ENCODE peak calls at places on chromosomes 16 and 17, in ten cellular contexts. E is midbrain; W is chondrocyte; L is stimulated activated CD4-positive, alpha-beta T cell treated with anti-CD3 and anti-CD28 coated beads, Interleukin-2, amount 100 ng/mL, for 24 hours; K is activated CD4-positive, alpha-beta T cell treated with anti-CD3 and anti-CD28 coated beads for 48 hours; Z is NCI-H1092; J is HCEC 1CT; N is AG09319; X is NCI-H1930; G is DMS 273 treated with DMSO at 0.1 percent for 48 hours. M is an unnamed sample.

GRCh38 chr17:57984936-57985674 is 2.9 kb downstream of the VEZF1 start:
- DNase-seq in E (no peak), W (no peak), L (no peak), K (no peak), Z (no peak), J (no peak), N (no peak), X (no peak), G (no peak), M (no peak)

GRCh38 chr17:82297280-82297803 is 20.1 kb downstream of the CD7 start:
- DNase-seq in E (no peak), W (no peak), L (peak), K (peak), Z (no peak), J (peak), N (no peak), X (no peak), G (no peak), M (peak)

GRCh38 chr16:75593825-75594820 is 27.9 kb downstream of the GABARAPL2 start:
- DNase-seq in E (no peak), W (no peak), L (no peak), K (peak), Z (peak), J (peak), N (peak), X (no peak), G (peak), M (no peak)

GRCh38 chr17:77385750-77386501 is 245.2 kb downstream of the SEC14L1 start:
- DNase-seq in E (no peak), W (no peak), L (no peak), K (no peak), Z (no peak), J (no peak), N (no peak), X (no peak), G (no peak), M (no peak)

GRCh38 chr16:82011199-82011641 is at the start of gene SDR42E1:
- DNase-seq in E (no peak), W (no peak), L (peak), K (peak), Z (peak), J (no peak), N (no peak), X (peak), G (no peak), M (no peak)

GRCh38 chr16:2095918-2096582 is 39.6 kb downstream of the PKD1 start:
- DNase-seq in E (no peak), W (no peak), L (no peak), K (no peak), Z (no peak), J (no peak), N (no peak), X (no peak), G (no peak), M (no peak)

GRCh38 chr17:68054296-68054900 is 18.9 kb downstream of the KPNA2 start:
- DNase-seq in E (peak), W (no peak), L (no peak), K (no peak), Z (no peak), J (peak), N (no peak), X (no peak), G (no peak), M (no peak)

GRCh38 chr17:70658840-70659239 is 489.5 kb downstream of the KCNJ2 start:
- DNase-seq in E (no peak), W (no peak), L (no peak), K (no peak), Z (no peak), J (no peak), N (no peak), X (no peak), G (no peak), M (no peak)

GRCh38 chr17:41957058-41957868 is 9.3 kb upstream of the CNP start:
- DNase-seq in E (no peak), W (no peak), L (no peak), K (no peak), Z (no peak), J (peak), N (no peak), X (no peak), G (no peak), M (no peak)

GRCh38 chr16:23252310-23252709 is 49.8 kb upstream of the SCNN1B start:
- DNase-seq in E (no peak), W (no peak), L (no peak), K (peak), Z (no peak), J (no peak), N (no peak), X (no peak), G (no peak), M (no peak)

GRCh38 chr17:63069245-63069644 is 103.2 kb downstream of the TANC2 start:
- DNase-seq in E (no peak), W (no peak), L (no peak), K (no peak), Z (no peak), J (no peak), N (no peak), X (no peak), G (no peak), M (no peak)

GRCh38 chr17:55674107-55674506 is 48.6 kb downstream of the TMEM100 start:
- DNase-seq in E (no peak), W (no peak), L (no peak), K (no peak), Z (no peak), J (peak), N (no peak), X (no peak), G (no peak), M (no peak)

GRCh38 chr16:28826141-28826540 is 3.3 kb downstream of the ATXN2L start:
- DNase-seq in E (no peak), W (no peak), L (no peak), K (no peak), Z (no peak), J (peak), N (no peak), X (no peak), G (no peak), M (no peak)

GRCh38 chr16:51355195-51355594 is 204.1 kb upstream of the SALL1 start:
- DNase-seq in E (no peak), W (no peak), L (no peak), K (no peak), Z (peak), J (no peak), N (no peak), X (no peak), G (no peak), M (no peak)

GRCh38 chr17:31155208-31155810 is 60.5 kb downstream of the NF1 start:
- DNase-seq in E (no peak), W (no peak), L (no peak), K (no peak), Z (no peak), J (peak), N (no peak), X (no peak), G (no peak), M (no peak)

GRCh38 chr16:8956265-8957060 is 7.2 kb downstream of the USP7 start:
- DNase-seq in E (no peak), W (peak), L (no peak), K (no peak), Z (no peak), J (no peak), N (no peak), X (no peak), G (no peak), M (no peak)

GRCh38 chr16:1105888-1106620 is 10.0 kb upstream of the C1QTNF8 start:
- DNase-seq in E (peak), W (no peak), L (peak), K (peak), Z (peak), J (peak), N (peak), X (peak), G (no peak), M (no peak)

GRCh38 chr16:8583199-8583598 is 7.1 kb downstream of the TMEM114 start:
- DNase-seq in E (no peak), W (no peak), L (no peak), K (no peak), Z (no peak), J (peak), N (no peak), X (no peak), G (no peak), M (no peak)

GRCh38 chr17:15307686-15308085 is 33.7 kb downstream of the TEKT3 start:
- DNase-seq in E (no peak), W (no peak), L (no peak), K (no peak), Z (no peak), J (no peak), N (no peak), X (no peak), G (no peak), M (no peak)

GRCh38 chr17:17151962-17152361 is 54.2 kb downstream of the PLD6 start:
- DNase-seq in E (peak), W (no peak), L (no peak), K (peak), Z (no peak), J (peak), N (peak), X (no peak), G (no peak), M (peak)

GRCh38 chr16:79437764-79438728 is 162.5 kb downstream of the MAF start:
- DNase-seq in E (peak), W (no peak), L (no peak), K (no peak), Z (no peak), J (no peak), N (no peak), X (no peak), G (no peak), M (no peak)

GRCh38 chr17:43721537-43722268 is 36.9 kb downstream of the SOST start:
- DNase-seq in E (no peak), W (no peak), L (no peak), K (no peak), Z (no peak), J (no peak), N (no peak), X (no peak), G (no peak), M (no peak)

GRCh38 chr16:65908568-65908967 is 457.9 kb upstream of the CDH5 start:
- DNase-seq in E (peak), W (no peak), L (no peak), K (no peak), Z (no peak), J (no peak), N (no peak), X (no peak), G (no peak), M (peak)

GRCh38 chr17:44919885-44920564 is 4.7 kb upstream of the GFAP start:
- DNase-seq in E (peak), W (peak), L (peak), K (peak), Z (peak), J (peak), N (peak), X (peak), G (peak), M (no peak)

GRCh38 chr17:17959520-17960361 is 12.5 kb downstream of the TOM1L2 start:
- DNase-seq in E (no peak), W (no peak), L (no peak), K (peak), Z (no peak), J (peak), N (no peak), X (no peak), G (no peak), M (no peak)

GRCh38 chr17:54754560-54754959 is 146.1 kb upstream of the TOM1L1 start:
- DNase-seq in E (no peak), W (peak), L (no peak), K (peak), Z (no peak), J (no peak), N (no peak), X (no peak), G (no peak), M (no peak)

GRCh38 chr16:81817789-81818304 is 38.8 kb downstream of the PLCG2 start:
- DNase-seq in E (no peak), W (no peak), L (no peak), K (no peak), Z (no peak), J (no peak), N (no peak), X (no peak), G (no peak), M (no peak)

GRCh38 chr17:71792966-71793365 is 327.9 kb upstream of the SOX9 start:
- DNase-seq in E (no peak), W (no peak), L (no peak), K (no peak), Z (no peak), J (peak), N (peak), X (no peak), G (no peak), M (no peak)

GRCh38 chr16:14669776-14670175 is 24.3 kb downstream of the PLA2G10 start:
- DNase-seq in E (no peak), W (no peak), L (no peak), K (peak), Z (peak), J (no peak), N (no peak), X (no peak), G (no peak), M (no peak)

GRCh38 chr17:21042434-21043295 is at the start of gene USP22:
- DNase-seq in E (peak), W (no peak), L (peak), K (peak), Z (no peak), J (no peak), N (no peak), X (peak), G (no peak), M (no peak)

GRCh38 chr16:10835281-10835931 is 16.8 kb upstream of the TVP23A start:
- DNase-seq in E (no peak), W (no peak), L (no peak), K (peak), Z (no peak), J (no peak), N (no peak), X (no peak), G (no peak), M (no peak)

GRCh38 chr16:85253127-85253941 is 141.1 kb upstream of the CIBAR2 start:
- DNase-seq in E (peak), W (no peak), L (peak), K (peak), Z (no peak), J (no peak), N (no peak), X (peak), G (peak), M (no peak)

GRCh38 chr17:39027037-39027436 is 59.8 kb upstream of the FBXO47 start:
- DNase-seq in E (no peak), W (no peak), L (peak), K (peak), Z (peak), J (no peak), N (no peak), X (peak), G (no peak), M (no peak)

GRCh38 chr16:66523861-66524354 is 26.0 kb downstream of the TK2 start:
- DNase-seq in E (no peak), W (no peak), L (no peak), K (no peak), Z (no peak), J (no peak), N (no peak), X (no peak), G (no peak), M (no peak)

GRCh38 chr16:67968440-67969285 is at the start of gene SLC12A4:
- DNase-seq in E (peak), W (peak), L (peak), K (peak), Z (no peak), J (peak), N (peak), X (no peak), G (no peak), M (no peak)

GRCh38 chr16:85462405-85463227 is 150.5 kb upstream of the GSE1 start:
- DNase-seq in E (no peak), W (no peak), L (no peak), K (peak), Z (peak), J (no peak), N (no peak), X (no peak), G (no peak), M (no peak)

GRCh38 chr17:44331249-44331760 is 6.7 kb upstream of the SLC25A39 start:
- DNase-seq in E (peak), W (no peak), L (peak), K (peak), Z (peak), J (peak), N (no peak), X (peak), G (peak), M (no peak)

GRCh38 chr17:79581306-79581932 is 29.4 kb downstream of the RBFOX3 start:
- DNase-seq in E (no peak), W (no peak), L (no peak), K (no peak), Z (peak), J (no peak), N (no peak), X (no peak), G (no peak), M (no peak)